ENCODE peak calls at places on chromosomes 5 and 9, in eight cellular contexts. One of them, this sample, is unnamed.

GRCh38 chr5:141734501-141735231 is 52.6 kb upstream of the ARAP3 start:
- DNase-seq in PC-3: peak; percentile 70
- DNase-seq in lung: no peak
- DNase-seq in GM12865: peak; percentile 36
- DNase-seq in right atrium auricular region: no peak
- DNase-seq in kidney: no peak
- DNase-seq in psoas muscle: no peak
- DNase-seq in CD8-positive, alpha-beta T cell: no peak
- DNase-seq in this sample: no peak

GRCh38 chr5:142012792-142013388 is at the start of gene GNPDA1:
- DNase-seq in CD8-positive, alpha-beta T cell: peak; percentile 55
- DNase-seq in lung: peak; percentile 77
- DNase-seq in PC-3: peak; percentile 77
- DNase-seq in psoas muscle: peak; percentile 86
- DNase-seq in right atrium auricular region: peak; percentile 86
- DNase-seq in GM12865: peak; percentile 78
- DNase-seq in kidney: peak; percentile 94
- DNase-seq in this sample: no peak

GRCh38 chr9:127007638-127008037 is 93.1 kb downstream of the RALGPS1 start:
- DNase-seq in kidney: no peak
- DNase-seq in PC-3: no peak
- DNase-seq in psoas muscle: no peak
- DNase-seq in right atrium auricular region: no peak
- DNase-seq in GM12865: peak; percentile 49
- DNase-seq in lung: no peak
- DNase-seq in CD8-positive, alpha-beta T cell: no peak
- DNase-seq in this sample: no peak

GRCh38 chr5:13659391-13659790 is 285.1 kb downstream of the DNAH5 start:
- DNase-seq in GM12865: no peak
- DNase-seq in lung: no peak
- DNase-seq in kidney: no peak
- DNase-seq in right atrium auricular region: no peak
- DNase-seq in CD8-positive, alpha-beta T cell: no peak
- DNase-seq in PC-3: peak; percentile 22
- DNase-seq in psoas muscle: no peak
- DNase-seq in this sample: no peak

GRCh38 chr9:133370680-133371079 is 5.2 kb downstream of the SURF4 start:
- DNase-seq in GM12865: no peak
- DNase-seq in psoas muscle: no peak
- DNase-seq in right atrium auricular region: no peak
- DNase-seq in lung: no peak
- DNase-seq in CD8-positive, alpha-beta T cell: peak; percentile 31
- DNase-seq in kidney: no peak
- DNase-seq in PC-3: no peak
- DNase-seq in this sample: no peak

GRCh38 chr5:5497132-5497748 is 74.8 kb downstream of the ICE1 start:
- DNase-seq in lung: peak; percentile 48
- DNase-seq in PC-3: peak; percentile 72
- DNase-seq in psoas muscle: peak; percentile 30
- DNase-seq in CD8-positive, alpha-beta T cell: no peak
- DNase-seq in kidney: peak; percentile 76
- DNase-seq in GM12865: peak; percentile 54
- DNase-seq in right atrium auricular region: peak; percentile 68
- DNase-seq in this sample: no peak

GRCh38 chr5:129996896-129997295 is 92.6 kb downstream of the CHSY3 start:
- DNase-seq in psoas muscle: no peak
- DNase-seq in right atrium auricular region: no peak
- DNase-seq in lung: no peak
- DNase-seq in kidney: no peak
- DNase-seq in PC-3: no peak
- DNase-seq in GM12865: no peak
- DNase-seq in CD8-positive, alpha-beta T cell: no peak
- DNase-seq in this sample: no peak

GRCh38 chr5:174793684-174794328 is 69.4 kb downstream of the MSX2 start:
- DNase-seq in PC-3: peak; percentile 61
- DNase-seq in psoas muscle: peak; percentile 45
- DNase-seq in kidney: peak; percentile 83
- DNase-seq in CD8-positive, alpha-beta T cell: peak; percentile 30
- DNase-seq in GM12865: peak; percentile 48
- DNase-seq in right atrium auricular region: peak; percentile 72
- DNase-seq in lung: peak; percentile 47
- DNase-seq in this sample: no peak

GRCh38 chr5:157998021-157998504 is 139.1 kb upstream of the CLINT1 start:
- DNase-seq in CD8-positive, alpha-beta T cell: no peak
- DNase-seq in right atrium auricular region: no peak
- DNase-seq in PC-3: peak; percentile 79
- DNase-seq in psoas muscle: no peak
- DNase-seq in kidney: no peak
- DNase-seq in GM12865: no peak
- DNase-seq in lung: no peak
- DNase-seq in this sample: no peak

GRCh38 chr5:159051431-159052281 is 48.1 kb downstream of the EBF1 start:
- DNase-seq in lung: no peak
- DNase-seq in PC-3: peak; percentile 23
- DNase-seq in kidney: peak; percentile 87
- DNase-seq in right atrium auricular region: peak; percentile 70
- DNase-seq in CD8-positive, alpha-beta T cell: no peak
- DNase-seq in psoas muscle: peak; percentile 52
- DNase-seq in GM12865: peak; percentile 80
- DNase-seq in this sample: no peak

GRCh38 chr5:150506571-150507282 is 1.2 kb upstream of the NDST1 start:
- DNase-seq in GM12865: no peak
- DNase-seq in PC-3: no peak
- DNase-seq in lung: no peak
- DNase-seq in psoas muscle: no peak
- DNase-seq in right atrium auricular region: no peak
- DNase-seq in CD8-positive, alpha-beta T cell: no peak
- DNase-seq in kidney: no peak
- DNase-seq in this sample: no peak

GRCh38 chr5:142184939-142185526 is 76.5 kb downstream of the NDFIP1 start:
- DNase-seq in kidney: no peak
- DNase-seq in right atrium auricular region: no peak
- DNase-seq in CD8-positive, alpha-beta T cell: no peak
- DNase-seq in PC-3: no peak
- DNase-seq in lung: no peak
- DNase-seq in psoas muscle: no peak
- DNase-seq in GM12865: no peak
- DNase-seq in this sample: no peak

GRCh38 chr5:66144799-66145390 is 795 bp downstream of the SREK1 start:
- DNase-seq in psoas muscle: no peak
- DNase-seq in kidney: no peak
- DNase-seq in CD8-positive, alpha-beta T cell: no peak
- DNase-seq in lung: no peak
- DNase-seq in right atrium auricular region: no peak
- DNase-seq in PC-3: no peak
- DNase-seq in GM12865: no peak
- DNase-seq in this sample: peak; percentile 62
- H3K4me3 ChIP-seq in psoas muscle: peak overlapping the region; percentile 91
- H3K4me3 ChIP-seq in kidney: peak overlapping the region; percentile 89
- H3K4me3 ChIP-seq in CD8-positive, alpha-beta T cell: peak overlapping the region; percentile 94
- H3K4me3 ChIP-seq in lung: peak overlapping the region; percentile 94
- H3K4me3 ChIP-seq in right atrium auricular region: peak overlapping the region; percentile 71
- H3K4me3 ChIP-seq in PC-3: peak overlapping the region; percentile 85
- H3K4me3 ChIP-seq in GM12865: peak overlapping the region; percentile 95
- H3K4me3 ChIP-seq in this sample: peak overlapping the region; percentile 86

GRCh38 chr5:77104813-77105212 is 17.7 kb upstream of the ZBED3 start:
- DNase-seq in kidney: no peak
- DNase-seq in PC-3: no peak
- DNase-seq in right atrium auricular region: no peak
- DNase-seq in lung: no peak
- DNase-seq in GM12865: no peak
- DNase-seq in psoas muscle: no peak
- DNase-seq in CD8-positive, alpha-beta T cell: no peak
- DNase-seq in this sample: no peak
- H3K4me3 ChIP-seq in kidney: no peak overlapping the region
- H3K4me3 ChIP-seq in PC-3: no peak overlapping the region
- H3K4me3 ChIP-seq in right atrium auricular region: no peak overlapping the region
- H3K4me3 ChIP-seq in lung: no peak overlapping the region
- H3K4me3 ChIP-seq in GM12865: no peak overlapping the region
- H3K4me3 ChIP-seq in psoas muscle: no peak overlapping the region
- H3K4me3 ChIP-seq in CD8-positive, alpha-beta T cell: no peak overlapping the region
- H3K4me3 ChIP-seq in this sample: no peak overlapping the region

GRCh38 chr5:179367491-179367890 is 22.2 kb upstream of the ADAMTS2 start:
- DNase-seq in GM12865: no peak
- DNase-seq in lung: no peak
- DNase-seq in CD8-positive, alpha-beta T cell: no peak
- DNase-seq in psoas muscle: no peak
- DNase-seq in PC-3: no peak
- DNase-seq in right atrium auricular region: no peak
- DNase-seq in kidney: peak; percentile 57
- DNase-seq in this sample: no peak
- H3K4me3 ChIP-seq in GM12865: no peak overlapping the region
- H3K4me3 ChIP-seq in lung: no peak overlapping the region
- H3K4me3 ChIP-seq in CD8-positive, alpha-beta T cell: no peak overlapping the region
- H3K4me3 ChIP-seq in psoas muscle: no peak overlapping the region
- H3K4me3 ChIP-seq in PC-3: no peak overlapping the region
- H3K4me3 ChIP-seq in right atrium auricular region: no peak overlapping the region
- H3K4me3 ChIP-seq in kidney: no peak overlapping the region
- H3K4me3 ChIP-seq in this sample: no peak overlapping the region

GRCh38 chr5:119282628-119283027 is 73.2 kb upstream of the TNFAIP8 start:
- DNase-seq in lung: no peak
- DNase-seq in PC-3: no peak
- DNase-seq in right atrium auricular region: no peak
- DNase-seq in kidney: no peak
- DNase-seq in CD8-positive, alpha-beta T cell: no peak
- DNase-seq in GM12865: no peak
- DNase-seq in psoas muscle: no peak
- DNase-seq in this sample: no peak
- H3K4me3 ChIP-seq in lung: no peak overlapping the region
- H3K4me3 ChIP-seq in PC-3: no peak overlapping the region
- H3K4me3 ChIP-seq in right atrium auricular region: no peak overlapping the region
- H3K4me3 ChIP-seq in kidney: no peak overlapping the region
- H3K4me3 ChIP-seq in CD8-positive, alpha-beta T cell: no peak overlapping the region
- H3K4me3 ChIP-seq in GM12865: no peak overlapping the region
- H3K4me3 ChIP-seq in psoas muscle: no peak overlapping the region
- H3K4me3 ChIP-seq in this sample: no peak overlapping the region

DNA sequence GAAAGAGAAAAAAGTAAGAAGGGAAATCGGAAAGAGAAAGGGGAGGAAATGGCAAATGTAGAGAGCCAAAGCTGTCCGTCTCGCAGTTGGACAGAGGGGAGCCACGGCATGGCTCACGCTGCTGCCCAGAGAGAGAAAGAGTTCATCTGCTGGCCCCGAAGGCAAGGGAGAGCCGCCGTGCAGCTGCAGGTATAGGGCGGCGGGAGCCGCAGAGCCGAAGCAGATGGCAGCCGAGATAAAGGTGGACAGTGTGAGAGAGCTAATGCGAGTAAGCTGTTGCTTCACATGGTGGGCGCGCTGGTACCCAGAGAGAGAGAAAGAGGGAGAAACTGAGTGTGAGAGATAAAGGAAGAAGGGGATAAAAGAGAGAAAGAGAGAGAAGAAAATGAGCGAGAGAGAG is 188.4 kb upstream of the PPP1R26 start:
- DNase-seq in PC-3: no peak
- DNase-seq in kidney: peak; percentile 62
- DNase-seq in CD8-positive, alpha-beta T cell: no peak
- DNase-seq in psoas muscle: no peak
- DNase-seq in lung: no peak
- DNase-seq in GM12865: no peak
- DNase-seq in right atrium auricular region: no peak
- DNase-seq in this sample: no peak
- H3K4me3 ChIP-seq in PC-3: no peak overlapping the region
- H3K4me3 ChIP-seq in kidney: no peak overlapping the region
- H3K4me3 ChIP-seq in CD8-positive, alpha-beta T cell: no peak overlapping the region
- H3K4me3 ChIP-seq in psoas muscle: no peak overlapping the region
- H3K4me3 ChIP-seq in lung: no peak overlapping the region
- H3K4me3 ChIP-seq in GM12865: no peak overlapping the region
- H3K4me3 ChIP-seq in right atrium auricular region: no peak overlapping the region
- H3K4me3 ChIP-seq in this sample: no peak overlapping the region

GRCh38 chr9:101739311-101739710 is 864 bp upstream of the GRIN3A start:
- DNase-seq in lung: no peak
- DNase-seq in right atrium auricular region: no peak
- DNase-seq in GM12865: no peak
- DNase-seq in CD8-positive, alpha-beta T cell: no peak
- DNase-seq in psoas muscle: no peak
- DNase-seq in PC-3: no peak
- DNase-seq in kidney: no peak
- DNase-seq in this sample: no peak

GRCh38 chr9:101736723-101737122 is 1.7 kb downstream of the GRIN3A start:
- DNase-seq in kidney: no peak
- DNase-seq in PC-3: peak; percentile 13
- DNase-seq in GM12865: no peak
- DNase-seq in psoas muscle: peak; percentile 11
- DNase-seq in lung: no peak
- DNase-seq in right atrium auricular region: no peak
- DNase-seq in CD8-positive, alpha-beta T cell: no peak
- DNase-seq in this sample: no peak

GRCh38 chr9:101738566-101739183 is at the start of gene GRIN3A:
- DNase-seq in kidney: peak; percentile 67
- DNase-seq in psoas muscle: peak; percentile 17
- DNase-seq in PC-3: no peak
- DNase-seq in lung: no peak
- DNase-seq in GM12865: no peak
- DNase-seq in right atrium auricular region: no peak
- DNase-seq in CD8-positive, alpha-beta T cell: no peak
- DNase-seq in this sample: no peak

GRCh38 chr9:101737165-101737704 is 1.2 kb downstream of the GRIN3A start:
- DNase-seq in GM12865: no peak
- DNase-seq in psoas muscle: no peak
- DNase-seq in lung: no peak
- DNase-seq in kidney: peak; percentile 51
- DNase-seq in CD8-positive, alpha-beta T cell: no peak
- DNase-seq in PC-3: no peak
- DNase-seq in right atrium auricular region: no peak
- DNase-seq in this sample: no peak

DNA sequence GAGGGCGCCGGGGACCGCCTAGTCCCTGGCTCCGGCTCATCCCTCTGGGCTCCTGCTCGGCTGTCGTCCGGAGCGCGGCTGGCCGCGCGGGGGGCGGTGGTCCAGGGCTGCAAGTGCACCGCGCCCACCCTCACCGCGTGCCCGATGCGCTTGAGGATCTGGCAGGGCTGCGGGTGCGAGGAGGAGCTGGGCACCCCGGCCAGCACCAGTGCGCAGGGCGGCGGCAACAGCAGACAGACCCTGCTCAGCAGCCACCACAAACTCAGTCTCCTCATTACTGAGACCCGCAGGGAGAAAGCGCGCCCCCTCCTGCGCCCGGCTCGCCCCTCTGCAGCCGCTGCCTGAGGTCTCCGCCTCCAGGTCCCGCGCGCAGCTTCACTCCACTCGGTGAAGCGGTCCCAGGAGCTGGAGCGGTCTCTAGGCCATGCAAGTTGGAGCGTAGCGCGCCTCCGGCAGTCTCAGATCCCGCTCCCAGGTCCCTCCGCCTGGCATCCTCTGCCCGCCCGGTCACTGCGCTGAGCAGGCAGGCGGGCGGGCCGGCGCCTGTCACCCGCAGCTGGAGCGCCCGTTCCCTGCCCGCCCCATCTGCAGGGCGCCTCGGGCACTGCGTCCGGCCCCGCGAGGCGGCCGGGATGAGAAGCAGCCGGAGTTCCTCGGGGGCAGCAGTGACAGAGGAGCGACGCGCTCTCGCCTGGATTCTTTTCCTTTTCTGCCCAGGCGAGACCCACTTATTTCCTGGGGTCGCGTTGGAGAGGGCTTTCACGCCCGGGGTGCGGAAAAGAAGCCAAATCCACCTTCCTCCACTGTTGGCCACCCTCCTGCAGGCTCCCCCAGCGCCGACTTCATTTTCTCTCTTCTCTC is 512 bp downstream of the GRIN3A start:
- DNase-seq in kidney: peak; percentile 66
- DNase-seq in CD8-positive, alpha-beta T cell: no peak
- DNase-seq in PC-3: no peak
- DNase-seq in right atrium auricular region: no peak
- DNase-seq in lung: no peak
- DNase-seq in psoas muscle: no peak
- DNase-seq in GM12865: no peak
- DNase-seq in this sample: no peak
- H3K4me3 ChIP-seq in kidney: peak overlapping the region; percentile 43
- H3K4me3 ChIP-seq in CD8-positive, alpha-beta T cell: no peak overlapping the region
- H3K4me3 ChIP-seq in PC-3: peak overlapping the region; percentile 32
- H3K4me3 ChIP-seq in right atrium auricular region: peak overlapping the region; percentile 18
- H3K4me3 ChIP-seq in lung: no peak overlapping the region
- H3K4me3 ChIP-seq in psoas muscle: peak overlapping the region; percentile 59
- H3K4me3 ChIP-seq in GM12865: no peak overlapping the region
- H3K4me3 ChIP-seq in this sample: no peak overlapping the region